ENCODE peak calls at places on chromosomes 16 and 17, in nine cellular contexts. S, A, U, D, P, R, Z, B and F are unnamed samples.

GRCh38 chr16:81350306-81350615 is 35.5 kb downstream of the GAN start:
- DNase-seq in S (no peak), A (peak; percentile 14), U (no peak), D (no peak), P (no peak), R (no peak), Z (no peak), B (no peak), F (no peak)

GRCh38 chr17:76107507-76107906 is 3.9 kb upstream of the EXOC7 start:
- DNase-seq in S (no peak), A (peak; percentile 42), U (no peak), D (no peak), P (no peak), R (no peak), Z (no peak), B (no peak), F (no peak)

GRCh38 chr16:58730724-58731370 is 3.3 kb downstream of the GOT2 start:
- DNase-seq in S (no peak), A (no peak), U (no peak), D (no peak), P (no peak), R (no peak), Z (no peak), B (no peak), F (no peak)

GRCh38 chr16:30882429-30883310 is 11.2 kb downstream of the BCL7C start:
- DNase-seq in S (no peak), A (no peak), U (no peak), D (no peak), P (no peak), R (no peak), Z (peak; percentile 23), B (no peak), F (no peak)

GRCh38 chr16:84919751-84920150 is 91.6 kb downstream of the ZDHHC7 start:
- DNase-seq in S (no peak), A (no peak), U (no peak), D (no peak), P (peak; percentile 44), R (no peak), Z (no peak), B (no peak), F (no peak)

GRCh38 chr17:82740906-82741759 is 5.7 kb downstream of the FN3K start:
- DNase-seq in S (no peak), A (peak; percentile 65), U (no peak), D (no peak), P (no peak), R (no peak), Z (peak; percentile 13), B (no peak), F (no peak)

GRCh38 chr17:76493505-76494167 is 7.6 kb downstream of the RHBDF2 start:
- DNase-seq in S (no peak), A (no peak), U (peak; percentile 24), D (peak; percentile 62), P (no peak), R (no peak), Z (no peak), B (no peak), F (no peak)

GRCh38 chr17:65515512-65515911 is 45.9 kb downstream of the AXIN2 start:
- DNase-seq in S (peak; percentile 43), A (no peak), U (no peak), D (no peak), P (no peak), R (no peak), Z (no peak), B (no peak), F (no peak)

GRCh38 chr17:50947844-50948514 is 81.8 kb upstream of the TOB1 start:
- DNase-seq in S (no peak), A (peak; percentile 89), U (peak; percentile 73), D (no peak), P (peak; percentile 49), R (peak; percentile 73), Z (peak; percentile 90), B (no peak), F (no peak)

GRCh38 chr16:84529607-84530006 is 25.1 kb upstream of the MEAK7 start:
- DNase-seq in S (no peak), A (no peak), U (no peak), D (no peak), P (no peak), R (no peak), Z (no peak), B (no peak), F (no peak)

DNA sequence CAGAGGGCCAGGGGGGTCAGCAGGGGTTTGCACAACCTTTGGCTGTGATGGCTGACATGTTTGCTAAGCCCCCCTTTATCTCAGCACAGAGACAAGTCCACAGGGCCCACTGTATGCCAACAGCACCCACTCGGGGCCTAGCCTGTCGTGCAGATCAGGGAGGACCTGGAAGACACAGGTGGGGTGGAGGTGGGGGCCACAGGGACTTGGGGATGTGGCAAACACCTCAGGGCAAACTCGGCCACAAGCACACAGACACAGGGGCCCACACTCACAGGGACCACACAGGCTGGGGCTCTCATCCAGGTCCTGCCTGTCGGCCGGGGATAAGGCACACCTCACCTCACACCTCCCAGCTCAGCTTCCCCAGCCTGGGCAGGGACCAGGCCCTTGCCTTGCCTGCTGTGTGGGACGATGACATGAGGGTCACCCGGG is 87.9 kb downstream of the C16orf78 start:
- DNase-seq in S (peak; percentile 18), A (no peak), U (no peak), D (no peak), P (no peak), R (no peak), Z (peak; percentile 57), B (no peak), F (no peak)
- H3K4me1 ChIP-seq in S (no peaks in the 10 kb centered on the region), A (no peaks in the 10 kb centered on the region), U (peaks cover 5% of the 10 kb centered on the region), D (peaks cover 52% of the 10 kb centered on the region), P (no peaks in the 10 kb centered on the region), R (no peaks in the 10 kb centered on the region), Z (no peaks in the 10 kb centered on the region), B (no peaks in the 10 kb centered on the region), F (no peaks in the 10 kb centered on the region)

GRCh38 chr17:67200727-67201301 is 44.2 kb downstream of the HELZ start:
- DNase-seq in S (no peak), A (peak; percentile 42), U (no peak), D (no peak), P (peak; percentile 48), R (no peak), Z (no peak), B (no peak), F (no peak)
- TF ChIP-seq CTCF in S (peak; percentile 71), A (peak; percentile 33), U (no peak), D (peak; percentile 55), P (peak; percentile 34), R (peak; percentile 41), Z (peak; percentile 16), B (peak; percentile 49), F (peak; percentile 46)

DNA sequence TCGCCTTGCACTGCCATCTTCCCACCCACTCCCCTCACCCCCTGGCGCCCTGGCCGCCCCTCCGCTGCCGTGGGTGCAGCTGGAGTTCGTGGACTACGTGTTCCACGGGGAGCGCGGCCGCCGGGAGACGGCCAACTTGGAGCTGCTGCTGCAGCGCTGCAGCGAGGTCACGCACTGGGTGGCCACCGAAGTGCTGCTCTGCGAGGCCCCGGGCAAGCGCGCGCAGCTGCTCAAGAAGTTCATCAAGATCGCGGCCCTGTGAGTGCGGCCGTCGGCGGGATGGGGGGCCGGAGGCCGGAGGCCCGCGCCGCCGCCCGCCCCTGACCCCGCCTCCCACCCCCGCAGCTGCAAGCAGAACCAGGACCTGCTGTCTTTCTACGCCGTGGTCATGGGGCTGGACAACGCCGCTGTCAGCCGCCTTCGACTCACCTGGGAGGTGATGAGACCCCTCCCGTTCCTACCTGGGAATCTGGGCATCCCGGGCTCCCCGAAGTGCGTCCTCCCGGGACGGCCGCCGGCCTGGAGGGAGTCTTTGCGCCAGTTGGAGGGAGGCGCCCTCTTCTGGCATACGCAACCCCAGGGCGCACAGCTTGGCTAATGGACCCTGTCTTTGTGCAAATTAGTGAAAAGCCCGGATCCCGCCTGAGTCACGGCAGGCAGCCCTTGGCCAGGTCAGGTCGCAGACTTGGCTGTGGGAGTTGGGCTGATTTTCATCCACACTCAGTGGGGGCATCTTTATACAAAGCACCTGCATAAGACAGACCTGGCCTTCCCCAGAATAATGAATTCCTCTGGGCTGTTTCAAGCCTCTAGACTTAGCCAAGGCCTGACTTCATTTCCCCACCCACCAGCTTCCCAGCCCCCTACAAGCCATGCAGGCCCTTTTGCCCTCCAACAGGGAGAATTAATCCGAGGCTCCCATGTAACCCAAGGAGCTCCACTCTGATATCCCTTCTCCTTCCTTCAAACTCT is 14.3 kb downstream of the RAPGEFL1 start:
- DNase-seq in S (peak; percentile 93), A (peak; percentile 86), U (peak; percentile 76), D (peak; percentile 58), P (peak; percentile 85), R (peak; percentile 52), Z (peak; percentile 90), B (peak; percentile 79), F (peak; percentile 28)
- H3K27ac ChIP-seq in S (no peak overlapping the region), A (peak overlapping the region; percentile 70), U (no peak overlapping the region), D (no peak overlapping the region), P (no peak overlapping the region), R (no peak overlapping the region), Z (peak overlapping the region; percentile 21), B (no peak overlapping the region), F (peak overlapping the region; percentile 72)

GRCh38 chr17:55391244-55391757 is 30.3 kb downstream of the MMD start:
- DNase-seq in S (no peak), A (no peak), U (no peak), D (no peak), P (no peak), R (no peak), Z (no peak), B (no peak), F (no peak)
- H3K4me1 ChIP-seq in S (no peaks in the 10 kb centered on the region), A (peaks cover 11% of the 10 kb centered on the region), U (no peaks in the 10 kb centered on the region), D (no peaks in the 10 kb centered on the region), P (peaks cover 3% of the 10 kb centered on the region), R (peaks cover 9% of the 10 kb centered on the region), Z (peaks cover 7% of the 10 kb centered on the region), B (no peaks in the 10 kb centered on the region), F (no peaks in the 10 kb centered on the region)

DNA sequence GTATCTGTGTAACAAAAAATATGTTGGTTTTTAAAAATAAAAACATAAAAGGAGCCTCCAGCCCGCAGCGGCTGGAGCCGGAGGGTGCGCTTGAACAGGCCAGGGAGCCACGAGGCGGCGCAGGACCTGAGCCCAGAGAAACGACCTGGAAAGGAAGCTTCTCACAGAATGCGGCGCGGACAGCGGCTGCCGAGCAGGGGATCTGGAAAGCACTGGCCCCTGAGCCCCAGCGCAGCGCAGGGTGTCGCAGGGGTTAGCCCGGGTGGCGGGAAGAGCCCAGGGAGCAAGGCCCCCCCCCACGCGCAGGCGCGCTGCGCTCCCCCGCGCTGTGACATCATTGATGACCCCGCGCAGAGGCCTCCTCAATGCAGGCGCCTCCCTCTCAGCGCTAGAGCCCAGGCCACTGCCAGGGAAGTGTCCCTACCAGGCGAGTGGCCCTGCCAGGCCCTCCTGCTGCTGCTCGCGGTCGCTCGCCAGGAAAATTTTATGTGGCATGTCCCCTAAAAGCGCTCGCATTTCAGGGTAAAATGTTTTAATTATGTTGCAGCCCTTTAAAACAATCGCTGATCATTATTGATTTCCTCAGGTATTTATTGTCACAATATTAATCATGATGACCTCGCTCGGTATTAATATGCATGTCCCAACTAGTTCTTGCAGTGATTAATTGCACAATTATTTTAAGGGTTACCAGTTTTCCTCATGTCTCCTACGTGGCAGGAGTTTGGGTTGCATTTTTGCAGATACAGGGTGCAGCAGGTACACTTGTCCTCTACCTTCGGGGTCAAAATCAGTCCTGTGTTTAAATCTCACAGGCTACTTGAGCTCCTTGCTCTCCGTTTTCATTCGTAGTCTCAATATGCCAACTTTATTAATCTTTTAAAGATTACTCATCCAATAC is 134.2 kb downstream of the USP22 start:
- DNase-seq in S (peak; percentile 98), A (peak; percentile 89), U (peak; percentile 94), D (peak; percentile 68), P (peak; percentile 83), R (peak; percentile 90), Z (peak; percentile 96), B (peak; percentile 72), F (peak; percentile 24)
- TF ChIP-seq CTCF in S (peak; percentile 69), A (peak; percentile 55), U (peak; percentile 13), D (no peak), P (peak; percentile 39), R (peak; percentile 73), Z (peak; percentile 41), B (peak; percentile 76), F (peak; percentile 48)

GRCh38 chr16:71210-71539 is 1.3 kb downstream of the RHBDF1 start:
- DNase-seq in S (no peak), A (no peak), U (no peak), D (no peak), P (no peak), R (no peak), Z (no peak), B (no peak), F (no peak)
- H3K27ac ChIP-seq in S (no peak overlapping the region), A (peak overlapping the region; percentile 92), U (peak overlapping the region; percentile 99), D (no peak overlapping the region), P (no peak overlapping the region), R (peak overlapping the region; percentile 88), Z (peak overlapping the region; percentile 80), B (peak overlapping the region; percentile 76), F (peak overlapping the region; percentile 96)